ENCODE peak calls at places on chromosomes 12 and 14, in four cellular contexts. H, Y, U and O are unnamed samples.
A peak's percentile ranks its signal among the peaks of the same experiment; 100 is the strongest.

GRCh38 chr14:73235531-73236155 is 1.7 kb upstream of the PAPLN start:
- DNase-seq in U (no peak), H (no peak), Y (no peak), O (no peak)

GRCh38 chr12:110744697-110745264 is 2.1 kb upstream of the PPP1CC start:
- DNase-seq in H (no peak), Y (no peak), U (no peak), O (no peak)

GRCh38 chr12:101111441-101111840 is 98.6 kb downstream of the SLC5A8 start:
- DNase-seq in H (no peak), Y (no peak), U (no peak), O (no peak)

GRCh38 chr12:113955109-113955970 is 10.8 kb downstream of the RBM19 start:
- DNase-seq in H (peak; percentile 18), U (no peak), Y (peak; percentile 7), O (peak; percentile 18)

GRCh38 chr14:72962829-72963312 is 36.6 kb downstream of the DCAF4 start:
- DNase-seq in U (no peak), Y (no peak), H (peak; percentile 87), O (peak; percentile 17)

GRCh38 chr14:49962616-49963015 is 69.7 kb downstream of the ARF6 start:
- DNase-seq in U (no peak), H (no peak), Y (no peak), O (no peak)

GRCh38 chr12:124565071-124565491 is 2.3 kb downstream of the NCOR2 start:
- DNase-seq in H (no peak), Y (no peak), U (no peak), O (no peak)

GRCh38 chr12:8553088-8553627 is 12.5 kb upstream of the CLEC4E start:
- DNase-seq in U (no peak), Y (no peak), H (no peak), O (no peak)

GRCh38 chr12:30823764-30824163 is 69.0 kb upstream of the CAPRIN2 start:
- DNase-seq in U (no peak), H (no peak), Y (no peak), O (no peak)

GRCh38 chr12:102917026-102917787 is at the start of gene PAH:
- DNase-seq in H (no peak), Y (no peak), U (no peak), O (no peak)

GRCh38 chr14:63454863-63455622 is 88.1 kb downstream of the PPP2R5E start:
- DNase-seq in Y (peak; percentile 65), H (peak; percentile 58), U (no peak), O (peak; percentile 66)

GRCh38 chr14:55454264-55455151 is 14.1 kb upstream of the TBPL2 start:
- DNase-seq in Y (peak; percentile 81), H (peak; percentile 85), U (no peak), O (peak; percentile 73)

GRCh38 chr14:31950760-31951637 is 126.1 kb upstream of the ARHGAP5 start:
- DNase-seq in H (peak; percentile 70), Y (no peak), U (no peak), O (no peak)

GRCh38 chr12:107196681-107197080 is 103.3 kb upstream of the CRY1 start:
- DNase-seq in H (peak; percentile 68), Y (no peak), U (no peak), O (no peak)

GRCh38 chr12:83256581-83256980 is 569.9 kb downstream of the TMTC2 start:
- DNase-seq in H (no peak), Y (no peak), U (no peak), O (no peak)

GRCh38 chr14:55131782-55132181 is 2.7 kb downstream of the LGALS3 start:
- DNase-seq in H (peak; percentile 14), U (no peak), Y (no peak), O (no peak)

GRCh38 chr14:101068958-101069549 is 165.5 kb upstream of the RTL1 start:
- DNase-seq in U (no peak), H (no peak), Y (no peak), O (no peak)

GRCh38 chr14:30551460-30551859 is 7.5 kb upstream of the G2E3 start:
- DNase-seq in Y (no peak), U (no peak), H (peak; percentile 55), O (no peak)

GRCh38 chr14:73613046-73613383 is 698 bp downstream of the ACOT6 start:
- DNase-seq in H (no peak), Y (peak; percentile 35), U (no peak), O (no peak)

GRCh38 chr14:52068741-52069616 is at the start of gene NID2:
- DNase-seq in H (peak; percentile 96), U (peak; percentile 34), Y (peak; percentile 47), O (peak; percentile 3)

GRCh38 chr12:48917857-48918537 is 7.3 kb downstream of the FKBP11 start:
- DNase-seq in U (no peak), H (no peak), Y (peak; percentile 39), O (peak; percentile 24)